ENCODE peak calls at places on chromosomes 5 and 9, in nine cellular contexts. One of them, this sample, is unnamed.

GRCh38 chr5:110431603-110432002 is 294.9 kb downstream of the TMEM232 start:
- DNase-seq in cardiac muscle cell: no peak
- DNase-seq in Caco-2: no peak
- DNase-seq in K562: no peak
- DNase-seq in upper lobe of right lung: no peak
- DNase-seq in IMR-90: no peak
- DNase-seq in gastrocnemius medialis: no peak
- DNase-seq in ascending aorta: no peak
- DNase-seq in lung: no peak
- DNase-seq in this sample: no peak

GRCh38 chr5:163005949-163006348 is 431.4 kb upstream of the CCNG1 start:
- DNase-seq in Caco-2: no peak
- DNase-seq in lung: no peak
- DNase-seq in ascending aorta: no peak
- DNase-seq in gastrocnemius medialis: no peak
- DNase-seq in cardiac muscle cell: no peak
- DNase-seq in K562: no peak
- DNase-seq in upper lobe of right lung: no peak
- DNase-seq in IMR-90: no peak
- DNase-seq in this sample: no peak

GRCh38 chr9:21316860-21317259 is 11.7 kb upstream of the IFNA5 start:
- DNase-seq in Caco-2: no peak
- DNase-seq in lung: no peak
- DNase-seq in gastrocnemius medialis: no peak
- DNase-seq in upper lobe of right lung: no peak
- DNase-seq in cardiac muscle cell: no peak
- DNase-seq in ascending aorta: no peak
- DNase-seq in K562: no peak
- DNase-seq in IMR-90: no peak
- DNase-seq in this sample: no peak

GRCh38 chr5:19660679-19661078 is 327.3 kb downstream of the CDH18 start:
- DNase-seq in gastrocnemius medialis: no peak
- DNase-seq in cardiac muscle cell: no peak
- DNase-seq in ascending aorta: no peak
- DNase-seq in upper lobe of right lung: no peak
- DNase-seq in Caco-2: no peak
- DNase-seq in lung: no peak
- DNase-seq in IMR-90: no peak
- DNase-seq in K562: no peak
- DNase-seq in this sample: no peak

GRCh38 chr5:112479418-112479817 is 60.3 kb upstream of the EPB41L4A start:
- DNase-seq in Caco-2: no peak
- DNase-seq in lung: no peak
- DNase-seq in ascending aorta: no peak
- DNase-seq in gastrocnemius medialis: no peak
- DNase-seq in upper lobe of right lung: no peak
- DNase-seq in IMR-90: peak; percentile 54
- DNase-seq in cardiac muscle cell: peak; percentile 49
- DNase-seq in K562: no peak
- DNase-seq in this sample: no peak

GRCh38 chr5:126744842-126745241 is 32.1 kb upstream of the LMNB1 start:
- DNase-seq in cardiac muscle cell: no peak
- DNase-seq in K562: no peak
- DNase-seq in lung: no peak
- DNase-seq in gastrocnemius medialis: no peak
- DNase-seq in upper lobe of right lung: no peak
- DNase-seq in Caco-2: no peak
- DNase-seq in ascending aorta: no peak
- DNase-seq in IMR-90: no peak
- DNase-seq in this sample: no peak

GRCh38 chr9:137785704-137786161 is 91.8 kb upstream of the CACNA1B start:
- DNase-seq in lung: no peak
- DNase-seq in Caco-2: no peak
- DNase-seq in ascending aorta: no peak
- DNase-seq in upper lobe of right lung: peak; percentile 54
- DNase-seq in gastrocnemius medialis: no peak
- DNase-seq in cardiac muscle cell: no peak
- DNase-seq in K562: no peak
- DNase-seq in IMR-90: peak; percentile 6
- DNase-seq in this sample: no peak

GRCh38 chr5:111299067-111299481 is 74.9 kb downstream of the CAMK4 start:
- DNase-seq in ascending aorta: no peak
- DNase-seq in lung: no peak
- DNase-seq in upper lobe of right lung: no peak
- DNase-seq in cardiac muscle cell: peak; percentile 15
- DNase-seq in gastrocnemius medialis: no peak
- DNase-seq in Caco-2: no peak
- DNase-seq in K562: no peak
- DNase-seq in IMR-90: no peak
- DNase-seq in this sample: no peak

GRCh38 chr9:111759762-111760639 is 34.7 kb downstream of the SHOC1 start:
- DNase-seq in cardiac muscle cell: peak; percentile 94
- DNase-seq in upper lobe of right lung: no peak
- DNase-seq in ascending aorta: no peak
- DNase-seq in IMR-90: peak; percentile 91
- DNase-seq in gastrocnemius medialis: no peak
- DNase-seq in Caco-2: peak; percentile 70
- DNase-seq in lung: peak; percentile 42
- DNase-seq in K562: peak; percentile 22
- DNase-seq in this sample: peak; percentile 70

GRCh38 chr9:96051423-96051822 is 175.9 kb downstream of the ERCC6L2 start:
- DNase-seq in ascending aorta: no peak
- DNase-seq in K562: no peak
- DNase-seq in Caco-2: no peak
- DNase-seq in cardiac muscle cell: no peak
- DNase-seq in lung: no peak
- DNase-seq in upper lobe of right lung: no peak
- DNase-seq in IMR-90: no peak
- DNase-seq in gastrocnemius medialis: no peak
- DNase-seq in this sample: no peak

GRCh38 chr5:110115485-110115884 is 425.8 kb downstream of the MAN2A1 start:
- DNase-seq in K562: no peak
- DNase-seq in lung: no peak
- DNase-seq in Caco-2: no peak
- DNase-seq in IMR-90: no peak
- DNase-seq in gastrocnemius medialis: no peak
- DNase-seq in upper lobe of right lung: no peak
- DNase-seq in cardiac muscle cell: no peak
- DNase-seq in ascending aorta: no peak
- DNase-seq in this sample: no peak

GRCh38 chr5:55410840-55411239 is 103.1 kb downstream of the MTREX start:
- DNase-seq in ascending aorta: no peak
- DNase-seq in gastrocnemius medialis: no peak
- DNase-seq in upper lobe of right lung: no peak
- DNase-seq in Caco-2: no peak
- DNase-seq in lung: no peak
- DNase-seq in K562: no peak
- DNase-seq in cardiac muscle cell: no peak
- DNase-seq in IMR-90: no peak
- DNase-seq in this sample: no peak

GRCh38 chr9:109246533-109246932 is 74.3 kb downstream of the EPB41L4B start:
- DNase-seq in cardiac muscle cell: no peak
- DNase-seq in K562: no peak
- DNase-seq in lung: no peak
- DNase-seq in gastrocnemius medialis: no peak
- DNase-seq in ascending aorta: no peak
- DNase-seq in upper lobe of right lung: no peak
- DNase-seq in Caco-2: no peak
- DNase-seq in IMR-90: no peak
- DNase-seq in this sample: no peak

GRCh38 chr9:104412238-104412637 is 91.8 kb upstream of the OR13F1 start:
- DNase-seq in IMR-90: no peak
- DNase-seq in K562: no peak
- DNase-seq in Caco-2: no peak
- DNase-seq in upper lobe of right lung: no peak
- DNase-seq in gastrocnemius medialis: no peak
- DNase-seq in ascending aorta: no peak
- DNase-seq in lung: no peak
- DNase-seq in cardiac muscle cell: no peak
- DNase-seq in this sample: no peak

GRCh38 chr9:134055981-134056461 is 11.8 kb downstream of the BRD3 start:
- DNase-seq in Caco-2: no peak
- DNase-seq in gastrocnemius medialis: peak; percentile 97
- DNase-seq in K562: no peak
- DNase-seq in IMR-90: peak; percentile 62
- DNase-seq in cardiac muscle cell: peak; percentile 75
- DNase-seq in ascending aorta: peak; percentile 83
- DNase-seq in upper lobe of right lung: peak; percentile 92
- DNase-seq in lung: peak; percentile 83
- DNase-seq in this sample: peak; percentile 95

GRCh38 chr5:154541553-154541952 is 63.5 kb upstream of the HAND1 start:
- DNase-seq in lung: no peak
- DNase-seq in upper lobe of right lung: no peak
- DNase-seq in ascending aorta: no peak
- DNase-seq in K562: no peak
- DNase-seq in gastrocnemius medialis: no peak
- DNase-seq in Caco-2: no peak
- DNase-seq in IMR-90: no peak
- DNase-seq in cardiac muscle cell: no peak
- DNase-seq in this sample: no peak

GRCh38 chr5:520196-520849 is 3.9 kb downstream of the SLC9A3 start:
- DNase-seq in ascending aorta: no peak
- DNase-seq in upper lobe of right lung: no peak
- DNase-seq in K562: no peak
- DNase-seq in IMR-90: no peak
- DNase-seq in gastrocnemius medialis: no peak
- DNase-seq in lung: no peak
- DNase-seq in Caco-2: no peak
- DNase-seq in cardiac muscle cell: no peak
- DNase-seq in this sample: no peak
- TF ChIP-seq CTCF in ascending aorta: no peak
- TF ChIP-seq CTCF in upper lobe of right lung: no peak
- TF ChIP-seq CTCF in K562: no peak
- TF ChIP-seq CTCF in IMR-90: no peak
- TF ChIP-seq CTCF in gastrocnemius medialis: no peak
- TF ChIP-seq CTCF in lung: no peak
- TF ChIP-seq CTCF in Caco-2: no peak
- TF ChIP-seq CTCF in cardiac muscle cell: no peak
- TF ChIP-seq CTCF in this sample: no peak

DNA sequence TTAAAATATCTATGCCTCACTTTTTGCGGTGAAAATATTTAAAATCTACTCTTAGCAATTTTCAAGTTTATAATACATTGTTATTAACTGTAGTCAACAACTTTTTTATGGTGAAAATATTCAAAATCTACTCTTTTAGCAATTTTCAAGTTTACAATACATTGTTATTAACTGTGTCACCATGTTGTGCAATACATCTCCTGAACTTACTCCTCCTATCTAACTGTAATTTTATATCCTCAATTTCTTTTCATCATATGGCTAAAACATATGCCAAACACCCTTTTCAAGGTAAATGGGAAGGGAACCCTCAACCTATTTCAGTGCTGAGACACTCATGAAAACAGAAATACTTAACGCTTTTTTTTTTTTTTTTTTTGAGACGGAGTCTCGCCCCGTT is 982.7 kb upstream of the DMAC1 start:
- DNase-seq in gastrocnemius medialis: no peak
- DNase-seq in upper lobe of right lung: no peak
- DNase-seq in K562: no peak
- DNase-seq in Caco-2: no peak
- DNase-seq in cardiac muscle cell: peak; percentile 10
- DNase-seq in lung: no peak
- DNase-seq in IMR-90: no peak
- DNase-seq in ascending aorta: no peak
- DNase-seq in this sample: no peak
- H3K4me3 ChIP-seq in gastrocnemius medialis: no peak overlapping the region
- H3K4me3 ChIP-seq in upper lobe of right lung: no peak overlapping the region
- H3K4me3 ChIP-seq in K562: no peak overlapping the region
- H3K4me3 ChIP-seq in Caco-2: no peak overlapping the region
- H3K4me3 ChIP-seq in cardiac muscle cell: no peak overlapping the region
- H3K4me3 ChIP-seq in lung: no peak overlapping the region
- H3K4me3 ChIP-seq in IMR-90: no peak overlapping the region
- H3K4me3 ChIP-seq in ascending aorta: no peak overlapping the region
- H3K4me3 ChIP-seq in this sample: no peak overlapping the region

GRCh38 chr5:32307769-32308194 is 5.0 kb downstream of the MTMR12 start:
- DNase-seq in lung: no peak
- DNase-seq in IMR-90: no peak
- DNase-seq in ascending aorta: no peak
- DNase-seq in upper lobe of right lung: no peak
- DNase-seq in Caco-2: peak; percentile 26
- DNase-seq in cardiac muscle cell: no peak
- DNase-seq in gastrocnemius medialis: no peak
- DNase-seq in K562: no peak
- DNase-seq in this sample: no peak

GRCh38 chr5:32308951-32309350 is 3.8 kb downstream of the MTMR12 start:
- DNase-seq in IMR-90: no peak
- DNase-seq in upper lobe of right lung: no peak
- DNase-seq in lung: no peak
- DNase-seq in ascending aorta: no peak
- DNase-seq in K562: no peak
- DNase-seq in Caco-2: no peak
- DNase-seq in gastrocnemius medialis: no peak
- DNase-seq in cardiac muscle cell: peak; percentile 51
- DNase-seq in this sample: no peak

GRCh38 chr5:32311404-32312193 is 1.1 kb downstream of the MTMR12 start:
- DNase-seq in ascending aorta: no peak
- DNase-seq in lung: no peak
- DNase-seq in Caco-2: no peak
- DNase-seq in gastrocnemius medialis: no peak
- DNase-seq in K562: no peak
- DNase-seq in cardiac muscle cell: no peak
- DNase-seq in IMR-90: peak; percentile 11
- DNase-seq in upper lobe of right lung: no peak
- DNase-seq in this sample: no peak

GRCh38 chr5:32312194-32312681 is 501 bp downstream of the MTMR12 start:
- DNase-seq in gastrocnemius medialis: peak; percentile 55
- DNase-seq in K562: peak; percentile 44
- DNase-seq in IMR-90: peak; percentile 69
- DNase-seq in upper lobe of right lung: peak; percentile 87
- DNase-seq in Caco-2: peak; percentile 61
- DNase-seq in cardiac muscle cell: peak; percentile 81
- DNase-seq in ascending aorta: peak; percentile 82
- DNase-seq in lung: peak; percentile 66
- DNase-seq in this sample: peak; percentile 84

GRCh38 chr5:32309766-32310165 is 3.0 kb downstream of the MTMR12 start:
- DNase-seq in cardiac muscle cell: no peak
- DNase-seq in K562: no peak
- DNase-seq in upper lobe of right lung: no peak
- DNase-seq in ascending aorta: no peak
- DNase-seq in lung: no peak
- DNase-seq in Caco-2: no peak
- DNase-seq in IMR-90: no peak
- DNase-seq in gastrocnemius medialis: no peak
- DNase-seq in this sample: no peak
- H3K4me1 ChIP-seq in cardiac muscle cell: peaks cover 8% of the 10 kb centered on the region
- H3K4me1 ChIP-seq in K562: peaks cover 10% of the 10 kb centered on the region
- H3K4me1 ChIP-seq in upper lobe of right lung: peaks cover 48% of the 10 kb centered on the region
- H3K4me1 ChIP-seq in ascending aorta: peaks cover 14% of the 10 kb centered on the region
- H3K4me1 ChIP-seq in lung: peaks cover 22% of the 10 kb centered on the region
- H3K4me1 ChIP-seq in Caco-2: peaks cover 15% of the 10 kb centered on the region
- H3K4me1 ChIP-seq in IMR-90: peaks cover 5% of the 10 kb centered on the region
- H3K4me1 ChIP-seq in gastrocnemius medialis: peaks cover 39% of the 10 kb centered on the region
- H3K4me1 ChIP-seq in this sample: peaks cover 42% of the 10 kb centered on the region

DNA sequence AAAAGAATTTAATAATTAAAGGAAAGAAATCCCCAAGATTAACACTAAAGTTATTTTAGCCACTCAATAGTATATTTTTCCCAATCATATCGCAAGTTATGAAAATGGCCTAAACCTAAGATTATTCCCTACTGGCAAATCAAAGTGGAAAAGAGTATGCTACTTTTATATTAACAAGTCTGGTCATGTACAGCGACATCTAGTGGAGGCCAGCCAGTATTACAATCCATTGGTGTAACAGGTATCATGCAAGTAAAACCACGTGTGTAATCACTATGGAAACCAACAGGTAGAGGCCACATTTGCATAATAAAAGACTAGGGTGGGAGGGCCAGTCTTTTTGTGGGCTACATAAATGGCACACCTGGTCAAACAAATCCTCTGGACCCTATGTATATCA is 976.4 kb upstream of the CDH9 start:
- DNase-seq in upper lobe of right lung: no peak
- DNase-seq in lung: no peak
- DNase-seq in ascending aorta: no peak
- DNase-seq in IMR-90: no peak
- DNase-seq in Caco-2: peak; percentile 4
- DNase-seq in cardiac muscle cell: peak; percentile 14
- DNase-seq in gastrocnemius medialis: no peak
- DNase-seq in K562: peak; percentile 32
- DNase-seq in this sample: no peak
- TF ChIP-seq CTCF in upper lobe of right lung: peak; percentile 33
- TF ChIP-seq CTCF in lung: no peak
- TF ChIP-seq CTCF in ascending aorta: no peak
- TF ChIP-seq CTCF in IMR-90: peak; percentile 15
- TF ChIP-seq CTCF in Caco-2: no peak
- TF ChIP-seq CTCF in cardiac muscle cell: peak; percentile 35
- TF ChIP-seq CTCF in gastrocnemius medialis: peak; percentile 25
- TF ChIP-seq CTCF in K562: peak; percentile 62
- TF ChIP-seq CTCF in this sample: peak; percentile 31